ENCODE peak calls at places on chromosomes 12 and 14, in ten cellular contexts. V is mammary epithelial cell; A is ovary; J is CD8-positive, alpha-beta T cell; Z is upper lobe of left lung; Q is tibial artery; M is sigmoid colon; B is WERI-Rb-1; S is upper lobe of right lung; L is hepatocyte. Y is an unnamed sample.

GRCh38 chr14:22399776-22400175 is 189.2 kb downstream of the DAD1 start:
- DNase-seq in J (no peak), M (no peak), Q (no peak), L (no peak), A (no peak), Z (no peak), S (no peak), B (no peak), V (no peak), Y (no peak)

GRCh38 chr12:67545298-67545697 is 103.2 kb upstream of the DYRK2 start:
- DNase-seq in Q (no peak), A (no peak), Z (no peak), V (no peak), M (no peak), J (no peak), B (no peak), S (no peak), L (no peak), Y (no peak)

GRCh38 chr14:72679106-72679505 is 214.8 kb downstream of the DPF3 start:
- DNase-seq in Q (no peak), M (no peak), S (no peak), L (no peak), Z (peak), B (no peak), V (no peak), J (no peak), A (no peak), Y (no peak)

GRCh38 chr14:88554458-88555286 is at the start of gene PTPN21:
- DNase-seq in Q (peak), M (peak), J (no peak), Z (peak), V (peak), S (peak), L (peak), A (peak), B (peak), Y (peak)

GRCh38 chr14:51236314-51236713 is 3.7 kb upstream of the TMX1 start:
- DNase-seq in B (no peak), S (no peak), Z (no peak), A (no peak), M (no peak), L (no peak), V (peak), J (no peak), Q (no peak), Y (no peak)

GRCh38 chr14:85537526-85537925 is 7.6 kb downstream of the FLRT2 start:
- DNase-seq in J (no peak), A (no peak), L (no peak), S (no peak), Z (no peak), B (no peak), V (no peak), M (no peak), Q (no peak), Y (no peak)

GRCh38 chr12:116916714-116917114 is 6.0 kb downstream of the FBXW8 start:
- DNase-seq in S (peak), A (no peak), M (no peak), V (peak), L (peak), J (peak), Z (no peak), Q (no peak), B (peak), Y (no peak)

GRCh38 chr12:117126335-117126734 is 27.1 kb upstream of the TESC start:
- DNase-seq in L (no peak), S (peak), J (no peak), V (no peak), Q (no peak), Z (no peak), M (no peak), A (no peak), B (no peak), Y (no peak)

GRCh38 chr12:122866950-122867607 is 28.8 kb downstream of the VPS37B start:
- DNase-seq in B (no peak), M (peak), Z (peak), V (no peak), A (no peak), L (no peak), Q (peak), J (no peak), S (peak), Y (peak)

GRCh38 chr12:27083861-27084271 is 1.5 kb upstream of the C12orf71 start:
- DNase-seq in M (no peak), A (peak), L (peak), J (no peak), Z (peak), S (no peak), Q (no peak), V (peak), B (peak), Y (no peak)

GRCh38 chr12:23911574-23911973 is 37.9 kb downstream of the SOX5 start:
- DNase-seq in J (no peak), Z (no peak), V (no peak), S (no peak), A (no peak), L (no peak), M (no peak), Q (no peak), B (no peak), Y (no peak)

GRCh38 chr14:31877333-31877798 is 199.7 kb upstream of the ARHGAP5 start:
- DNase-seq in V (no peak), A (no peak), Q (no peak), L (no peak), M (no peak), J (no peak), B (peak), S (no peak), Z (no peak), Y (no peak)
- H3K27ac ChIP-seq in V (no peak), A (no peak), Q (no peak), L (no peak), M (no peak), J (no peak), B (peak), S (peak), Z (peak), Y (peak)

GRCh38 chr12:13024151-13024946 is 19.8 kb upstream of the FAM234B start:
- DNase-seq in S (no peak), V (no peak), Z (no peak), J (no peak), M (no peak), Q (no peak), B (no peak), L (peak), A (no peak), Y (no peak)

GRCh38 chr12:13022737-13023370 is 21.3 kb upstream of the FAM234B start:
- DNase-seq in M (no peak), A (no peak), S (no peak), B (no peak), V (no peak), Q (no peak), J (no peak), Z (no peak), L (no peak), Y (no peak)

GRCh38 chr12:13028825-13029570 is 15.2 kb upstream of the FAM234B start:
- DNase-seq in A (no peak), V (no peak), B (peak), L (no peak), Z (no peak), J (no peak), Q (no peak), M (no peak), S (no peak), Y (no peak)

GRCh38 chr12:13027508-13027907 is 16.7 kb upstream of the FAM234B start:
- DNase-seq in V (no peak), J (no peak), Q (no peak), A (no peak), M (no peak), S (no peak), L (no peak), B (no peak), Z (no peak), Y (no peak)

DNA sequence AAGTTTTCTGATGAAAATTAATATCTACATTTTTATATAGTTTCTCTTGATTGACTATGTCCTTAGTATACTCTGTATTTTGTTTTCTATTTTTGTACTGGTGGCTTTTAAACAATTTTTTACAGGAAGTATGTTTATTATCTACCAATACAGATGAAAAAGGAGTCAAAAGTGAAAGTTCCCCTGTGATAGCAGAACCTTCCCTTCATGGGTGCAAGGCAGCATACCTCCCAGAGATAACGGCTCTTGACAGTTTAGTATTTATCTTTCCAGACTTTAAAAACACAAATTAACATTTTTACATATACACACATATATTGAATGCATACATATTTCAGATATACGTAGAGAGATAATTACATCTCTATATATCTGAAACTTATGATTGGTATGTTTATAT is 17.1 kb upstream of the FAM234B start:
- DNase-seq in B (no peak), J (no peak), L (no peak), Q (no peak), S (no peak), Z (no peak), A (no peak), V (no peak), M (no peak), Y (no peak)
- H3K4me3 ChIP-seq in B (no peak), J (no peak), L (no peak), Q (no peak), S (no peak), Z (no peak), A (no peak), V (no peak), M (no peak), Y (no peak)

DNA sequence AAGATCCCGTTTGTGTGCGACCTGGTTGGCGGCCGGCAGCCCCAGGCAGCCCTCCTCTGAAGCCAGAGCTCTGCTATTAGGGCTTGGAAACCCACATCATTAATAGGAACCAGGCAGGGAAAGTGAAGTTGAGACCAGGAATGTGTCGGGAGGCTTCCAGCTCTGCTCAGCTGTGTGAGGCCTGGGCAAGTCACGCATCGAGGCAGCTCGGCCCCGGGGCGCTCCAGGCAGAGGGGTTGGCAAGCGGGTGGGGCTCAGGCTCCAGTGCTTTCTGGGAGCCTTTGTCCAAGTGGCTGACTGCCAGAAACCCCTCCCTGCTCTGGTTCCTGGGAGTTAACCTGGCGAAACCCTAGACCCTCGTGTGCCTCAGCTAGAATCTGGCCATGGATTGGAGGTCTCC is 1151.7 kb downstream of the VRK1 start:
- DNase-seq in Q (no peak), V (no peak), Z (peak), L (no peak), B (no peak), M (no peak), S (no peak), A (no peak), J (no peak), Y (no peak)
- TF ChIP-seq CTCF in Q (no peak), V (no peak), Z (no peak), L (no peak), B (no peak), M (no peak), S (no peak), A (no peak), J (no peak), Y (no peak)

GRCh38 chr12:7923241-7924236 is 12.4 kb downstream of the SLC2A3 start:
- DNase-seq in Z (no peak), V (no peak), M (no peak), J (no peak), Q (no peak), A (no peak), B (no peak), L (no peak), S (no peak), Y (no peak)
- H3K27ac ChIP-seq in Z (no peak), V (no peak), M (no peak), J (no peak), Q (no peak), A (no peak), B (no peak), L (no peak), S (no peak), Y (no peak)

GRCh38 chr14:56592746-56593544 is 13.3 kb downstream of the TMEM260 start:
- DNase-seq in B (no peak), Q (no peak), L (peak), A (no peak), Z (no peak), V (no peak), S (no peak), M (no peak), J (no peak), Y (no peak)
- H3K4me3 ChIP-seq in B (no peak), Q (no peak), L (no peak), A (no peak), Z (no peak), V (no peak), S (no peak), M (no peak), J (no peak), Y (no peak)

DNA sequence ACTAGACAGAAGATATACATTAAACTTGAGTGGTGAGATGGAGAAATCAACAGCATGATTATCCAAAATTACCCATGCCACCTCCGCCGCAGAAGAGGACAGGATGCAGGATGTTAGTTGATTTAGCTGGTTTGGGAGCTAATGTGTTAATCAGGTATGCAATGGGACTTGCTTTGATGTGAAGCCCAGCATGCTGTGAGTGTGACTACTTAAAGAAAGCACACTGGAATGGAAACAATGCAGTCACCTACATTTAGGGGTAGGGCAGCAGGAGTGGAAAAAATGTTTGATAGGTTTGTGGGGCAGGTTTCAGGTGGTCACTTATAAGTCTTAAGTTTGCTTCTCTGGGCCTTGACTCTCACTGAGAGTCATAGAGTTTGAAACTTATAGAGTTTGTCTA is 170.0 kb upstream of the DAAM1 start:
- DNase-seq in J (no peak), S (no peak), V (no peak), M (no peak), A (no peak), L (no peak), Z (no peak), B (no peak), Q (no peak), Y (no peak)
- TF ChIP-seq CTCF in J (no peak), S (no peak), V (no peak), M (no peak), A (no peak), L (no peak), Z (no peak), B (no peak), Q (no peak), Y (no peak)